ENCODE peak calls at places on chromosomes 11 and 22, in five cellular contexts. R is breast epithelium, O is heart left ventricle, D is body of pancreas, M is left ventricle myocardium inferior. X is an unnamed sample.

GRCh38 chr11:34346551-34346950 is 11.3 kb downstream of the ABTB2 start:
- DNase-seq in M (peak; percentile 25), R (no peak), D (no peak), O (peak; percentile 34), X (no peak)

GRCh38 chr11:60720460-60720859 is 4.1 kb upstream of the MS4A18 start:
- DNase-seq in M (no peak), D (no peak), R (no peak), O (no peak), X (no peak)

GRCh38 chr11:130828741-130829140 is 87.5 kb downstream of the SNX19 start:
- DNase-seq in O (no peak), R (no peak), D (no peak), M (peak; percentile 26), X (no peak)

GRCh38 chr11:131066551-131066950 is 150.3 kb upstream of the SNX19 start:
- DNase-seq in M (no peak), R (no peak), D (no peak), O (no peak), X (no peak)

GRCh38 chr22:43925433-43926348 is 2.1 kb downstream of the PNPLA3 start:
- DNase-seq in M (no peak), D (no peak), O (no peak), R (no peak), X (no peak)

GRCh38 chr22:37726240-37726887 is 29.5 kb downstream of the TRIOBP start:
- DNase-seq in M (no peak), R (no peak), O (no peak), D (no peak), X (no peak)

GRCh38 chr22:17102297-17102667 is 17.5 kb downstream of the IL17RA start:
- DNase-seq in R (no peak), M (no peak), O (no peak), D (no peak), X (no peak)

GRCh38 chr22:36573815-36574350 is 44.9 kb upstream of the EIF3D start:
- DNase-seq in D (no peak), O (no peak), M (no peak), R (no peak), X (no peak)

DNA sequence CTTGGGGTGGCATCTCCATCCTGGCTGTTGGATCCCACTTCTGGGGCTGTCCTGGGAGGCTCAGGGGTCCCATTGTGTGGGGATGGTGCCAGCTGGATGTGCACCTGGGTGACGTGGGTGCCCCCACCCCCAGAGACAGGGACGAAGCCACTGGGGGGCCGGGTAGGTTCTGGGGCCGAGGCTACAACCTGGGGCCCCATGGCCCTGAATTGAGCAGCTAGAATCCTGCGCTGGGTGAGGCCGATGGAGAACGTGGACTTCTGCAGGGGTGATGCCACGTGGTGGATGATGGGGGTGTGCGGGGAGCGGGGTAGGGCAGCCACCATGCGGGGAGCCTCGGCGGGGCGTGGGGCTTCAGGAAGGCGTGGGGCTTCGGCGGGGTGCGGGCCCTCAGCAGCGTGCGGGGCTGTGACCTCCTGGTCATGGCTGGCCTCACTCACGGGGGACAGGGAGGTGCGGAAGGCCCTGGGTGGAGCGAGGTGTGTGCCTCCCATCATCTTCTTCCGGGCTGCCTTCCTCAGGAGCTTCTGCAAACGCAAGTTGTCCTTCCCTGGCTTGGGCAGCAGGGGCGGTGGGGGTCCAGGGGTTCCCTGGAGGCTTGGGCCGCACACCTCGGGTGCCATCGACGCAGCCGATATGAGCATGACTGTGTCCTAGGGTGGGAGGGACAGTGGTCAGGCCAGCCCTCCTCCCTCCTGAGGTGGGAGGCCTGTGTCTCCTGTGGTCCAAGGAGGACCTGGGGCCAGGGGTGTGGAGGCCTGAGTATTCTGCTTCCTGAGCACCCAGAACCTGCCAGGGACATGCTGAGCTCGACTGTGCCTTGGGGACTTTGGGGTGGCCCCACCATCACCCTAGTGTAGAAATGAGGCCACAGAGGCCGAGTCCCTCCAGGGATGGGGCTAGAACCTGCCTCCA is 1.5 kb downstream of the PRR33 start:
- DNase-seq in R (no peak), M (no peak), D (peak; percentile 9), O (no peak), X (no peak)
- H3K4me3 ChIP-seq in R (no peak overlapping the region), M (no peak overlapping the region), D (no peak overlapping the region), O (no peak overlapping the region), X (no peak overlapping the region)

GRCh38 chr11:10664005-10664404 is 29.6 kb downstream of the IRAG1 start:
- DNase-seq in D (no peak), O (peak; percentile 57), M (peak; percentile 55), R (no peak), X (no peak)

GRCh38 chr11:10660323-10660722 is 33.2 kb downstream of the IRAG1 start:
- DNase-seq in D (no peak), O (no peak), M (no peak), R (no peak), X (no peak)

GRCh38 chr11:10664511-10664910 is 29.0 kb downstream of the IRAG1 start:
- DNase-seq in O (no peak), D (no peak), M (no peak), R (no peak), X (no peak)

GRCh38 chr11:10666556-10666955 is 27.0 kb downstream of the IRAG1 start:
- DNase-seq in O (no peak), M (no peak), R (no peak), D (no peak), X (no peak)

GRCh38 chr11:10663365-10663764 is 30.2 kb downstream of the IRAG1 start:
- DNase-seq in O (no peak), R (no peak), M (no peak), D (no peak), X (no peak)
- H3K27ac ChIP-seq in O (peak overlapping the region; percentile 31), R (no peak overlapping the region), M (peak overlapping the region; percentile 77), D (no peak overlapping the region), X (peak overlapping the region; percentile 79)

DNA sequence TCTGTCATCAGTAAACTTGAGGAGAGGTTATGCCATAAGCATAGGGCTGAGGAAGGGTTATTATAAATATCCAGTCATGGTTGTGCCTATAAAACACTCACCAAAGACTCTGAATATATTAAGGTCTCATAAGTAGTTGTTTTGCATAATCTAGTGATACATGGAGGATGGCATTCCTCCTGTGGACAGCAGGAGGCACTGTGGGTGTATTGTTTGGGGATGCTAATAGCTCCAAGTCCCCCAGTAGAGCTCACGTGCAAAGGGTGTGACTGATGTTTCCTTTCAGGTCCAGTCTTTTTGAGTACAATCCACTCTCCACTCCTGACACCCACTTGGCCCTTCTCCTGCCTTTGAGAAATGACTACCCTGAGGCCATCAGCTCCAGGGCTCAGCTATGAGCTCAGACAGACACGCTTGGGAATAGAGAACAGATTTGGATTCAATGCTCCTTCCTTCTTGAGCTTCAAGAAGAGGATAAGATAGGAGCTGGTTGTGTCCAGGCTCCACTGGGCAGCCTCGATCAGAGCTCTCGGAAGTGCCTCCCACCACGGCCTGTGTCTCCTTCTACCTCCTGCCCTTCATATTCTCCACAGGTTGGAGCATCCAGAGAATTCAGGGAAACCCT is 85.2 kb upstream of the IGLL5 start:
- DNase-seq in D (no peak), R (no peak), O (no peak), M (no peak), X (no peak)
- TF ChIP-seq CTCF in D (no peak), R (no peak), O (no peak), M (peak; percentile 14), X (no peak)

GRCh38 chr11:58902881-58903280 is 36.4 kb upstream of the GLYATL1 start:
- DNase-seq in M (no peak), D (no peak), O (no peak), R (no peak), X (no peak)
- H3K4me3 ChIP-seq in M (no peak overlapping the region), D (no peak overlapping the region), O (no peak overlapping the region), R (no peak overlapping the region), X (no peak overlapping the region)

GRCh38 chr22:42357634-42358296 is 74.4 kb downstream of the NFAM1 start:
- DNase-seq in O (no peak), M (peak; percentile 59), D (peak; percentile 81), R (peak; percentile 86), X (no peak)
- H3K27ac ChIP-seq in O (no peak overlapping the region), M (no peak overlapping the region), D (peak overlapping the region; percentile 71), R (peak overlapping the region; percentile 88), X (no peak overlapping the region)

GRCh38 chr22:47154621-47155081 is 392.2 kb downstream of the TBC1D22A start:
- DNase-seq in D (peak; percentile 96), M (peak; percentile 65), O (peak; percentile 72), R (no peak), X (peak; percentile 79)
- TF ChIP-seq CTCF in D (peak; percentile 60), M (peak; percentile 19), O (no peak), R (no peak), X (no peak)